ENCODE peak calls at places on chromosomes 6 and 20, in seven cellular contexts. F, Z, S, A, T, V and O are unnamed samples.

GRCh38 chr6:79070206-79070825 is 7.7 kb downstream of the PHIP start:
- DNase-seq in F (no peak), Z (peak), S (peak), A (no peak), T (no peak), V (no peak), O (no peak)

GRCh38 chr20:61442075-61442670 is 190.1 kb downstream of the CDH4 start:
- DNase-seq in F (no peak), Z (no peak), S (peak), A (no peak), T (no peak), V (no peak), O (no peak)

GRCh38 chr6:83192456-83192855 is 609 bp downstream of the PGM3 start:
- DNase-seq in F (no peak), Z (no peak), S (peak), A (no peak), T (no peak), V (no peak), O (no peak)

GRCh38 chr6:126076992-126077664 is 90.8 kb downstream of the TRMT11 start:
- DNase-seq in F (no peak), Z (no peak), S (no peak), A (no peak), T (no peak), V (no peak), O (no peak)

GRCh38 chr6:151313060-151313459 is 73.3 kb downstream of the AKAP12 start:
- DNase-seq in F (no peak), Z (no peak), S (peak), A (no peak), T (no peak), V (peak), O (no peak)

GRCh38 chr20:1338801-1339200 is 9.9 kb upstream of the SDCBP2 start:
- DNase-seq in F (no peak), Z (no peak), S (no peak), A (no peak), T (no peak), V (no peak), O (no peak)

GRCh38 chr6:168469198-168469943 is 28.4 kb downstream of the SMOC2 start:
- DNase-seq in F (no peak), Z (no peak), S (no peak), A (no peak), T (no peak), V (no peak), O (no peak)

GRCh38 chr20:57469418-57470211 is 55.3 kb downstream of the CTCFL start:
- DNase-seq in F (no peak), Z (no peak), S (no peak), A (no peak), T (no peak), V (peak), O (no peak)

GRCh38 chr6:138160329-138161117 is 1.2 kb upstream of the ARFGEF3 start:
- DNase-seq in F (no peak), Z (no peak), S (no peak), A (no peak), T (no peak), V (no peak), O (no peak)

GRCh38 chr6:130697661-130698535 is 129.3 kb upstream of the SMLR1 start:
- DNase-seq in F (no peak), Z (peak), S (peak), A (peak), T (peak), V (peak), O (peak)

GRCh38 chr6:10429638-10430427 is 15.0 kb upstream of the TFAP2A start:
- DNase-seq in F (no peak), Z (no peak), S (peak), A (no peak), T (no peak), V (peak), O (no peak)

GRCh38 chr6:135938588-135939215 is 87.2 kb downstream of the PDE7B start:
- DNase-seq in F (no peak), Z (no peak), S (peak), A (no peak), T (no peak), V (peak), O (no peak)

GRCh38 chr6:153059757-153060156 is 57.2 kb upstream of the MTRF1L start:
- DNase-seq in F (no peak), Z (no peak), S (peak), A (no peak), T (no peak), V (peak), O (no peak)

GRCh38 chr20:53645582-53645897 is 51.9 kb upstream of the ZNF217 start:
- DNase-seq in F (no peak), Z (no peak), S (no peak), A (no peak), T (no peak), V (no peak), O (no peak)

GRCh38 chr20:53639128-53639527 is 45.5 kb upstream of the ZNF217 start:
- DNase-seq in F (no peak), Z (no peak), S (no peak), A (no peak), T (no peak), V (no peak), O (no peak)

GRCh38 chr20:53639647-53640440 is 46.2 kb upstream of the ZNF217 start:
- DNase-seq in F (no peak), Z (no peak), S (no peak), A (no peak), T (no peak), V (no peak), O (no peak)

GRCh38 chr20:53643031-53643832 is 49.6 kb upstream of the ZNF217 start:
- DNase-seq in F (peak), Z (peak), S (peak), A (no peak), T (peak), V (no peak), O (no peak)

DNA sequence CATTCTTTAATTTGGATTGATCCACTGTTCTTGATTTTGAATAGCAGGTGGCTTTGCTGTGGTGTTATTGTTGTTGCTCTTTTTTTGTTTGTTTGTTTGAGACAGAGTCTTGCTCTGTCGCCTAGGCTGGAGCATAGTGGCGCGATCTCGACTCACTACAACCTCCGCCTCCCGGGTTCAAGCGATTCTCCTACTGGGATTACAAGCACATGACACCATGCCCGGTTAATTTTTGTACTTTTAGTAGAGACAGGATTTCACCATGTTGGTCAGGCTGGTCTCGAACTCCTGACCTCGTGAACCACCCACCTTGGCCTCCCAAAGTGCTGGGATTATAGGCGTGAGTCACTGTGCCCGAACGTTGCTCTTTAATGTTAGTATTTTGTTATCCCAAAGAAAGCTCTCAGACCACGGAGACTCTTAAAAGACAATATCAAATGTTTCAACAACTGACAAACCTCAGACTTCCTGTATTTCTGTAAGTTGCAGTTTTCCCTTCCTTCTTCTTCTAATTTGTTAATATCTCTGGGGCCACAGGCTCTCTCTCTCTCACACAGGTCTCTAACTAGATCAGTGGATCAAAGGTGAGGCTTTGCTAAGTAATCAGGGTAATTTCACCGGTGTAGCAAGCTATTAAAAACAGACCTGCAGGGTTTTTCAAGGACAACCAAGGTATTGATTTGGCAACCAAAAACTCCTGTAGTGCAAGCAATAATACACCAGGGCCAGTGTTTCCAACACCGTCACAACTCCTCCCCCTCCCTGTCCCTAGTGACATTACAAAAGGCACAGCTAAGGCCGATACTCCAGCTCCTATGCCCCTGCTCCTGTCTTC is 48.8 kb upstream of the ZNF217 start:
- DNase-seq in F (no peak), Z (no peak), S (peak), A (no peak), T (peak), V (peak), O (no peak)
- TF ChIP-seq CTCF in F (no peak), Z (no peak), S (peak), A (no peak), T (no peak), V (no peak), O (peak)

DNA sequence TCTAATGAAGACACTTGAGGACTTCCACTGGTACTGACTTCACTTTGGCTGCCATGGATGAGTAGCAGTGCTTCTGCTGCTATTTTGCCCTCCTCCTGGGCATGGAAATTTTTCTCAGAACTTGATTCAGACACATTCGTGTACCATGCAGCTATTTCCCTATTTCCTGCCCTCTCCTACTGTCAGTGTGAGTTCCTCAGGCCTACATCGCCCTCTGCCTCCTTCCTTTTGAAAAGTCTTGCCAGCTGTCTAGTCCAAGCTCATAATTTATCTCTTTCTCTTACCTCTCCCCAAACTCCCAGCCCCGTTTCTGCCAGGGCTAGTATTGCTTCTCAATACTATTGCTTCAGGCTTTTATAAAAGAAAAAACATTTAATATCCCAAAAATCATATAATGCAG is 470.2 kb downstream of the ADGRB3 start:
- DNase-seq in F (no peak), Z (no peak), S (peak), A (no peak), T (no peak), V (peak), O (no peak)
- TF ChIP-seq CTCF in F (no peak), Z (no peak), S (peak), A (no peak), T (no peak), V (peak), O (no peak)

DNA sequence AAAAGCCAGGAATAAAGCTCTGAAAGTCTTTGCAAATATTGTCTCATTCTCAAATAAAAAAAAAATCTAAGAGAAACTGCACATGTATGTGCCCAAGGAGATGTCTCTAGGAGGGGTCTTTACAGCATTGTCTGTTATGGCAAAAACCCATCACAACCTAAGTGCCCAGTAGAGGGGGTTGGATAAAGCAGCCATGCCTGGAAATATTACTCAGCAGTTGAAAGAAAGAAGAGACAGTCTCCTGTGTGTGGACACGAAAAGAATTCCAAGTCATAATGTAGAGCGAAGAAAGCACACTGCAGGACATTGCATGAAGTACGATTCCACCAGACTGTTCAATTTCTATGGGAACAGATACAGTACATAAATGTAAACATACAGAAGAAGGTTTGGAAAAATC is 7.3 kb upstream of the TGM2 start:
- DNase-seq in F (no peak), Z (no peak), S (peak), A (no peak), T (no peak), V (no peak), O (no peak)
- TF ChIP-seq CTCF in F (no peak), Z (no peak), S (peak), A (peak), T (no peak), V (no peak), O (no peak)

DNA sequence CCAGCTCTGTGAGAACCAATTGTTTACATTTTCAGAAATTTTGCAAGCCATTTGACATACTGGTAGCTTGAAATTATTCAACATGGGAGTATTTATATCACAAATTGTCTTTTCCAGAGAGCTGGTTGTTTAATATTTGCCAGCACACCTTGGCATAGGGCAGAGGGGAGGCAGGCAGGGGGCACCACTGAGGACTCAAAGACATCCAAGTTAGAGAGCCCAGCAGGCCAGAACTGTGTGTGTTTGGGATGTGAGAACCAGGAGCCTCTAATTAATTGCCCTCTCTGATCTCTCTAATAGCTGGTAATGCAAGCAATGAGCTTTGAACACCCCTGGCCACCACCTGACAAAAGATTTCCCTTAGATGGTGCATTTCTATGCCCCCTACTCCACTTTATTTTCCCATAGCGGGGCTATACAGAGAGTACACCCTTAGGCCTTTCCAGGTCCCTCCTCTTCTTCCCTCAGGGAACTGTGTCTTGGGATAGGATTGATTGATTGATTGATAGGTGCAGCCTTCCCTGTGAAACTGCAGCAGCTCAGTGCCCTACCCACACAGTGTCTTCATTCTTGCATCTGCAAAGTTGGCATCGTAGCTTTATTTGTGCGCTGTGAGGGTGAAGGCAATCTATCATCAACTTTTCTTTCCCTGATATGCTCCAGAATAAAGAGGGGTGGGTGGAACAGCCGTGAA is 29.2 kb downstream of the MOCS1 start:
- DNase-seq in F (no peak), Z (no peak), S (no peak), A (no peak), T (no peak), V (no peak), O (no peak)
- TF ChIP-seq CTCF in F (no peak), Z (no peak), S (peak), A (no peak), T (no peak), V (peak), O (no peak)